ENCODE peak calls at places on chromosomes 13 and 19, in five cellular contexts. R is body of pancreas; Q is CD8-positive, alpha-beta memory T cell; C is mammary epithelial cell; A is Peyer's patch. D is an unnamed sample. For H3K4me1, the result is how much of the 10 kb centered on the place peaks cover.

GRCh38 chr13:97653741-97654140 is 219.8 kb downstream of the RAP2A start:
- DNase-seq in R (no peak), Q (no peak), C (peak), A (no peak), D (no peak)

GRCh38 chr13:111561091-111561778 is 240.8 kb downstream of the TEX29 start:
- DNase-seq in R (no peak), Q (no peak), C (no peak), A (no peak), D (no peak)

GRCh38 chr13:53778937-53779336 is 750.3 kb downstream of the OLFM4 start:
- DNase-seq in R (no peak), Q (no peak), C (no peak), A (no peak), D (no peak)

GRCh38 chr13:99996177-99996705 is 14.7 kb downstream of the ZIC2 start:
- DNase-seq in R (no peak), Q (no peak), C (no peak), A (no peak), D (no peak)

GRCh38 chr13:87884874-87885273 is 213.7 kb downstream of the SLITRK5 start:
- DNase-seq in R (no peak), Q (no peak), C (no peak), A (no peak), D (no peak)

GRCh38 chr13:33639640-33640080 is 178.3 kb upstream of the RFC3 start:
- DNase-seq in R (no peak), Q (no peak), C (peak), A (no peak), D (no peak)

GRCh38 chr13:95355491-95355890 is 54.2 kb upstream of the ABCC4 start:
- DNase-seq in R (no peak), Q (no peak), C (peak), A (no peak), D (no peak)

GRCh38 chr13:44274838-44275237 is 98.8 kb upstream of the SERP2 start:
- DNase-seq in R (no peak), Q (peak), C (no peak), A (no peak), D (no peak)

GRCh38 chr19:14404322-14404721 is 14.8 kb downstream of the DDX39A start:
- DNase-seq in R (no peak), Q (no peak), C (no peak), A (no peak), D (no peak)

GRCh38 chr13:43057653-43058317 is 34.4 kb downstream of the DNAJC15 start:
- DNase-seq in R (no peak), Q (peak), C (no peak), A (peak), D (no peak)

GRCh38 chr13:110307697-110308376 is 753 bp downstream of the COL4A2 start:
- DNase-seq in R (no peak), Q (no peak), C (peak), A (no peak), D (no peak)

GRCh38 chr19:19538077-19538764 is at the start of gene CILP2:
- DNase-seq in R (peak), Q (peak), C (no peak), A (peak), D (peak)

GRCh38 chr13:110018009-110018408 is 231.6 kb upstream of the IRS2 start:
- DNase-seq in R (no peak), Q (no peak), C (peak), A (no peak), D (no peak)

GRCh38 chr19:46288896-46289588 is 7.8 kb upstream of the HIF3A start:
- DNase-seq in R (no peak), Q (no peak), C (peak), A (no peak), D (peak)

GRCh38 chr19:15288146-15288963 is 44.0 kb downstream of the BRD4 start:
- DNase-seq in R (peak), Q (no peak), C (peak), A (peak), D (no peak)

GRCh38 chr13:46552302-46552680 is 679 bp upstream of the LRCH1 start:
- DNase-seq in R (no peak), Q (no peak), C (no peak), A (no peak), D (no peak)

GRCh38 chr13:46553521-46553885 is 533 bp downstream of the LRCH1 start:
- DNase-seq in R (no peak), Q (no peak), C (no peak), A (no peak), D (no peak)

GRCh38 chr13:46550822-46551221 is 2.1 kb upstream of the LRCH1 start:
- DNase-seq in R (no peak), Q (no peak), C (no peak), A (no peak), D (no peak)

GRCh38 chr13:46552888-46553520 is at the start of gene LRCH1:
- DNase-seq in R (peak), Q (peak), C (peak), A (peak), D (peak)

DNA sequence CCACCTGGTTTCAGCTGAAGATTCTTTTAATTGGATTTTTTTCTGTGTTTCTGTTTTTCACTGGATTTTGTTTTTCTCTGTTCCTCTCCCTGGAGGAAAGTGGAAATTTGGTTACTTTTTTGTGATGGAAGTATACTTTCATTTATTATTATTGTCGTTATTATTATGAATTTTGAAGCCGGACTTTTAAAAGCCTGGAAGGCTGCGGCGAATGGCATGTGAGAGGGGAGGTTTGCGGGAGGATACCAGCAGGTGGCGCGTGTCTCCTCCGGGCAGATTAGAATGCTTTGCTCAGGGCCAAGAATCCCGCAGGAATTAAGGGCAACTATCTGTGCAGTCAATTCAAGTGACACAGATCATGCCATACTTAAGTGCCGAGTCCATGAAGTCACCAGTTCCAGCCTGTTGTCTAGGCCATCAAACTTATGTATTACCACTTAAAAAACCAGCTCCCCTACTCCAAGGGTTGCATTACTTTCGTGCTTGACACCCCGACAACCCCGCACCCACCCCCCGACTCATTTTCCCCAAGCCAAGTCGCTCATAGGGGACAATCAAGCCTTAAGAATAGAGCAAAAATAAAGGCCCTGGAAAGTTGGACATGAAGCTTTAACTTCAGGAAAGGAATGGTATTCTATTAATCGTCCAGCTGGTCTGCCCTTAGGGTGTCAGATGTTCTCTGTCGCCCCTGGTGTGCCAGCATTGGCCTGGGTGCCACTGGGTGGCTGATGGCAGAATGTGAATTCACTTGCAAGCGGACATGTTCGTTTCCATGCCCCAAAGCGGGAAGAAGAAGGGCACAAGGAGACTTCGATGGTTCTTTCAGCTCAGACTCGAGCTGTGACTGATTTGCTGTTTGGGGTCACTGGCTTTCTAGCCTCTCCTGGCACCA is 1.3 kb upstream of the LRCH1 start:
- DNase-seq in R (peak), Q (peak), C (peak), A (peak), D (peak)
- H3K27ac ChIP-seq in R (no peak), Q (no peak), C (no peak), A (peak), D (peak)

GRCh38 chr19:48319647-48320537 is 5.5 kb upstream of the EMP3 start:
- DNase-seq in R (peak), Q (peak), C (peak), A (peak), D (peak)

GRCh38 chr19:48325265-48325910 is at the start of gene EMP3:
- DNase-seq in R (peak), Q (peak), C (peak), A (peak), D (peak)

GRCh38 chr19:48321372-48321621 is 4.1 kb upstream of the EMP3 start:
- DNase-seq in R (peak), Q (peak), C (peak), A (peak), D (peak)

GRCh38 chr19:48318286-48318987 is 6.9 kb upstream of the EMP3 start:
- DNase-seq in R (no peak), Q (no peak), C (no peak), A (no peak), D (no peak)

GRCh38 chr19:48321622-48322591 is 3.4 kb upstream of the EMP3 start:
- DNase-seq in R (peak), Q (peak), C (peak), A (peak), D (peak)
- H3K4me1 ChIP-seq in R (under half), Q (under half), C (under half), A (under half), D (half or more)

GRCh38 chr13:48985751-48986150 is 10.0 kb downstream of the FNDC3A start:
- DNase-seq in R (no peak), Q (no peak), C (no peak), A (no peak), D (no peak)
- H3K27ac ChIP-seq in R (no peak), Q (no peak), C (no peak), A (no peak), D (no peak)

DNA sequence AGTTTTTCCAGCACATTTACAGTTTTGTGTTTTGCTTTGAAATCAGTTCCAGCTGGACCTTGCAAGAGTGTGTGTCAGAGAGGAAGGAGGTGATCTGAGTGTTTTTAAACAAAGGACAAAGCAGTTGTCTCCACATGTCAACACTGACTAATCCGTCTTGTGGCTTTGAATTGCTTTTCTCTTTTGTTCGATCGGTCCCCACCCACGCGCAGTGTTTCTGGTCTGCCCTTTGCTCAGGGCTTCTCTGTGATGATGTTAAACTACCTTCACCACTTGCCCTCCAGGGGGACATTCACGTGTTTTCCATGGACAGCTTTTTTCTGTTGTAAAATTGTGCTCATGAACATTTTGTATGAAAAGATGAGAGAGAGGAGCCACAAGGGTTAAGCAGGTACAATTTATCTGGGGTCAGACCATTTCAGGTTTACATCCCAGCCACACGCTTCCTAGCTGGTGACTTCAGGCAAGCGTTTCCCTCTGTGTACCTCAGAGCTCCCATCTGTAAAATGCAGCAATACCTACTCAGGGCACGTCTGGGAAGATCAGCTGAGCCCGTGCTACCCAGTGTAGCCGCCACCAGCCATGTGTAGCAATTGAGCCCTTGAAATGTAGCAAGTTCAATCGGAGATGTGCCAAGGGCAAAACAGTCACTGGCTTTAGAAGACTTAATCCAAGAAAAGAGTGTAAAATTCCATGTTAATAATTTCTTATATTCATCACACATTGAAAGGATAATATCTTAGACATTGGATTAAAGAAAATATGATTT is 13.5 kb upstream of the PLA2G4C start:
- DNase-seq in R (no peak), Q (no peak), C (peak), A (no peak), D (no peak)
- H3K4me1 ChIP-seq in R (under half), Q (under half), C (under half), A (under half), D (under half)

GRCh38 chr19:48636859-48637448 is at the start of gene DBP:
- DNase-seq in R (peak), Q (peak), C (no peak), A (peak), D (peak)

GRCh38 chr19:48637948-48638830 is 1.0 kb upstream of the DBP start:
- DNase-seq in R (peak), Q (peak), C (peak), A (peak), D (peak)

GRCh38 chr19:48637449-48637947 is 319 bp upstream of the DBP start:
- DNase-seq in R (peak), Q (peak), C (peak), A (peak), D (peak)

GRCh38 chr19:48639483-48640375 is 2.5 kb upstream of the DBP start:
- DNase-seq in R (no peak), Q (no peak), C (no peak), A (no peak), D (no peak)

GRCh38 chr19:48638831-48639381 is 1.7 kb upstream of the DBP start:
- DNase-seq in R (no peak), Q (no peak), C (no peak), A (no peak), D (no peak)
- H3K27ac ChIP-seq in R (peak), Q (peak), C (no peak), A (peak), D (peak)

DNA sequence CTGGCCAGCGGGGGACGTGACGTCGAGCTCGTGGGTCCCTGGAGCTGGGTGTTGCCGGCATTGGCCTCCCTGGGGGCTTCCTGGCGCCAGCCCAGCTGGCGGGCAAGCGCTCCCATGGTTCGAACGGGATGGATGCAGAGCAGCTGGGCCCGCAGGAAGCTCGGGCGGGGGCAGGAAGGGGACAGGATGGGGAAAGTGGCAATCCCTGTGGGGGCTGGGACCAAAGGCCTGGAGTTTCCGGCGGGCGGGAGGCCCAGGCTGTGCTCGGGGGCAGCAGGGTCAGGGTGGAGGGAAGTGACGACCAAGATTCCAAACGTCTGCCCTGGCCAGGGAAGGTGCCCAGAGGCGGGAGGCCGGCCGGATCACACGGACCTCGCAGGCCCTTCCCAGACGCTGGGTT is 19.3 kb downstream of the PALM start:
- DNase-seq in R (no peak), Q (no peak), C (no peak), A (no peak), D (peak)
- H3K4me1 ChIP-seq in R (under half), Q (under half), C (under half), A (under half), D (under half)

DNA sequence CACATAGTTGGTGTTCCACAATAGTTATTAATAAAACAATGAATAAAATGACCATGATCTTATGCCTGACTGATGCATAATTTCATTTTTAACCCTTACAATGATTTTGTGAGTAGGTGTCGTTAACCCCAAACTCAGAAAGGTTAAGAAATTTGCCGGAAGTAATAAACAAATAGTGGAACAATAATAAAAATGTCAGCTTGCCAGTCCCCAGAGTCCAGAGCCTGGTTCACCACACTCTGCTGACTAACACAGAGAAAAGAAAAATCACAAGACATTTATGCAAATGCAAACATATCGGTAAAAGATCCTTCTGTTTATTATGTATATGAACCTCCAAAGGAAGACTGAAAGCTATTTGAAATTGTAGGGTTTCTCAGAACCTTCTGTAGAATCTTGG is 563.7 kb downstream of the EFNB2 start:
- DNase-seq in R (no peak), Q (no peak), C (no peak), A (no peak), D (no peak)
- H3K27ac ChIP-seq in R (no peak), Q (no peak), C (no peak), A (no peak), D (no peak)

GRCh38 chr13:40578055-40578454 is 88.4 kb downstream of the FOXO1 start:
- DNase-seq in R (no peak), Q (no peak), C (no peak), A (no peak), D (no peak)

GRCh38 chr13:40579535-40579934 is 86.9 kb downstream of the FOXO1 start:
- DNase-seq in R (no peak), Q (no peak), C (no peak), A (no peak), D (no peak)

GRCh38 chr13:40580566-40581276 is 85.7 kb downstream of the FOXO1 start:
- DNase-seq in R (peak), Q (no peak), C (no peak), A (no peak), D (no peak)

GRCh38 chr13:40572961-40573360 is 93.5 kb downstream of the FOXO1 start:
- DNase-seq in R (no peak), Q (no peak), C (no peak), A (no peak), D (no peak)

GRCh38 chr13:40576369-40576768 is 90.1 kb downstream of the FOXO1 start:
- DNase-seq in R (no peak), Q (no peak), C (no peak), A (no peak), D (no peak)
- H3K4me1 ChIP-seq in R (under half), Q (half or more), C (under half), A (under half), D (half or more)

DNA sequence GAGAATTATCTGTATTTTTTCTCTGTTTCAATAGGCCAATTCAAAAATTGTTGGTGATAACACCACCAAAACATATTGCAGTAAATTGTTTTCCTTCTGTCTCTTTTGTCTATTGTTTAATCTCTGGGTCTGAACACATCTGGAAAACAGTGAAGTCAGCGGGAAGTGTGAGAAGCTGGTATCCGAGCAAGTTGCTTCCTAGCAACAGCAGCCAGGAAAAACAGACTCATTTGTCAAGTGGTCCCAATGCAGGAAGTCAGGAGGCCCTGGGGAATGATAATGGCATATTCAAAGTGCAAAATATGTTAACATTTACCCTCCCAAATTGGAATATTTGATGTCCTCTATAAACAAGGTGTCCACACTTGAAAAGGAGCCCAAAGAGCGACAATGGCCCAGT is 515.2 kb downstream of the TBC1D4 start:
- DNase-seq in R (no peak), Q (no peak), C (no peak), A (no peak), D (no peak)
- H3K27ac ChIP-seq in R (no peak), Q (no peak), C (no peak), A (no peak), D (no peak)

DNA sequence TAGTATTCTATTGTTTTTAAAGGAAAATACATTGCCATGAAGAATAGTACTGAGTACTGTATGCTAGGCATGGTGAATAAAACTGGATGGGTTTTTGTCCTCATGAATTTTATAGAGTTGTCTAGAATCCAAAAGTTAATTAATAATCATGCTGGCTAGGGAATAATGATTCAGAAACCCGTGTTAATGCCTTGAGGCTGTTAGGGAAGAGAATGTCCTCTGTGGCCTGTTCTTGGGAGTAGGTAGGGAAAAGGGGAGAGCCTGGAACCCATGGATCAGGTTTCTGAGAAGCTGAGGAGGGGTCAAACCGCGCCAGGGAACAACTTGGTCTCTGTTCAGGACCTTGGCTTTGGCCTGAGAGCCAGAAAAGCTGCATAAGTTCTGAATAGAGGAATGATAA is 1376.3 kb upstream of the SLC10A2 start:
- DNase-seq in R (no peak), Q (no peak), C (peak), A (no peak), D (no peak)
- H3K4me1 ChIP-seq in R (under half), Q (under half), C (under half), A (under half), D (under half)